ENCODE peak calls at places on chromosomes 4 and X, in ten cellular contexts. F is astrocyte of the spinal cord, I is fibroblast of lung, R is stomach, J is tibial nerve, U is mesothelial cell of epicardium, Y is endothelial cell, H is fibroblast of pulmonary artery, X is AG09319, V is coronary artery. W is an unnamed sample.

GRCh38 chr4:5019274-5019673 is at the start of gene CYTL1:
- DNase-seq in F (no peak), I (peak), R (no peak), J (no peak), U (no peak), Y (no peak), H (no peak), X (no peak), V (no peak), W (no peak)

GRCh38 chrX:79153348-79153747 is 8.9 kb downstream of the GPR174 start:
- DNase-seq in F (no peak), I (no peak), R (no peak), J (no peak), U (no peak), Y (no peak), H (no peak), X (no peak), V (no peak), W (no peak)

GRCh38 chr4:170978990-170979389 is 834.2 kb upstream of the GALNTL6 start:
- DNase-seq in F (no peak), I (no peak), R (no peak), J (no peak), U (no peak), Y (no peak), H (no peak), X (no peak), V (no peak), W (no peak)

GRCh38 chrX:150934453-150934852 is 36.0 kb upstream of the CD99L2 start:
- DNase-seq in F (peak), I (peak), R (no peak), J (no peak), U (no peak), Y (no peak), H (peak), X (no peak), V (no peak), W (no peak)

GRCh38 chr4:88144048-88144447 is 14.4 kb downstream of the ABCG2 start:
- DNase-seq in F (no peak), I (no peak), R (no peak), J (no peak), U (no peak), Y (no peak), H (no peak), X (no peak), V (no peak), W (no peak)

GRCh38 chr4:7863911-7864681 is 75.6 kb downstream of the AFAP1 start:
- DNase-seq in F (no peak), I (peak), R (no peak), J (no peak), U (no peak), Y (no peak), H (no peak), X (no peak), V (no peak), W (no peak)

GRCh38 chrX:131741103-131741581 is 197.3 kb downstream of the OR13H1 start:
- DNase-seq in F (peak), I (peak), R (peak), J (no peak), U (no peak), Y (no peak), H (no peak), X (no peak), V (peak), W (no peak)

GRCh38 chr4:26388671-26389070 is 67.9 kb downstream of the RBPJ start:
- DNase-seq in F (no peak), I (peak), R (no peak), J (no peak), U (no peak), Y (no peak), H (no peak), X (no peak), V (no peak), W (no peak)

GRCh38 chrX:78573630-78574029 is 85.5 kb downstream of the RTL3 start:
- DNase-seq in F (no peak), I (no peak), R (no peak), J (no peak), U (no peak), Y (no peak), H (no peak), X (no peak), V (no peak), W (no peak)

GRCh38 chrX:31036895-31037294 is 34.9 kb downstream of the FTHL17 start:
- DNase-seq in F (peak), I (peak), R (peak), J (peak), U (no peak), Y (peak), H (peak), X (peak), V (no peak), W (peak)

GRCh38 chr4:95847908-95848468 is 8.1 kb downstream of the PDHA2 start:
- DNase-seq in F (no peak), I (no peak), R (no peak), J (no peak), U (no peak), Y (no peak), H (no peak), X (no peak), V (no peak), W (no peak)

GRCh38 chr4:125398263-125398662 is 83.5 kb downstream of the FAT4 start:
- DNase-seq in F (no peak), I (no peak), R (no peak), J (no peak), U (no peak), Y (no peak), H (no peak), X (no peak), V (no peak), W (no peak)

GRCh38 chr4:53852343-53852742 is 212.1 kb downstream of the CHIC2 start:
- DNase-seq in F (peak), I (peak), R (no peak), J (no peak), U (no peak), Y (no peak), H (no peak), X (peak), V (no peak), W (no peak)

GRCh38 chrX:81206471-81206870 is 4.6 kb downstream of the SH3BGRL start:
- DNase-seq in F (no peak), I (no peak), R (no peak), J (no peak), U (no peak), Y (no peak), H (no peak), X (no peak), V (no peak), W (no peak)

GRCh38 chr4:153789741-153790651 is 1.1 kb upstream of the SFRP2 start:
- DNase-seq in F (no peak), I (no peak), R (no peak), J (no peak), U (no peak), Y (peak), H (no peak), X (no peak), V (no peak), W (no peak)

GRCh38 chr4:73944061-73944875 is 37.6 kb downstream of the PF4 start:
- DNase-seq in F (peak), I (peak), R (peak), J (no peak), U (no peak), Y (peak), H (peak), X (no peak), V (no peak), W (peak)

GRCh38 chr4:19346636-19347035 is 905.1 kb upstream of the SLIT2 start:
- DNase-seq in F (no peak), I (no peak), R (no peak), J (no peak), U (no peak), Y (no peak), H (no peak), X (no peak), V (no peak), W (no peak)

GRCh38 chr4:101696276-101697010 is 94.1 kb upstream of the BANK1 start:
- DNase-seq in F (no peak), I (no peak), R (no peak), J (no peak), U (no peak), Y (no peak), H (no peak), X (no peak), V (no peak), W (no peak)

GRCh38 chr4:84638092-84638491 is 55.2 kb downstream of the CDS1 start:
- DNase-seq in F (no peak), I (no peak), R (no peak), J (no peak), U (no peak), Y (no peak), H (no peak), X (no peak), V (no peak), W (no peak)

GRCh38 chrX:40054793-40055192 is 43.0 kb downstream of the BCOR start:
- DNase-seq in F (no peak), I (peak), R (no peak), J (no peak), U (no peak), Y (no peak), H (no peak), X (no peak), V (no peak), W (no peak)

GRCh38 chr4:40548256-40548655 is 81.4 kb downstream of the RBM47 start:
- DNase-seq in F (peak), I (peak), R (no peak), J (no peak), U (no peak), Y (no peak), H (peak), X (no peak), V (no peak), W (no peak)

GRCh38 chrX:115521717-115522116 is 39.3 kb upstream of the PLS3 start:
- DNase-seq in F (no peak), I (no peak), R (no peak), J (no peak), U (no peak), Y (no peak), H (peak), X (no peak), V (no peak), W (no peak)

GRCh38 chr4:133152801-133153526 is 3.9 kb downstream of the PCDH10 start:
- DNase-seq in F (peak), I (peak), R (no peak), J (no peak), U (no peak), Y (no peak), H (peak), X (no peak), V (peak), W (no peak)

GRCh38 chr4:26206981-26207380 is 113.8 kb upstream of the RBPJ start:
- DNase-seq in F (peak), I (peak), R (no peak), J (no peak), U (no peak), Y (no peak), H (no peak), X (no peak), V (no peak), W (no peak)

GRCh38 chr4:38663801-38664703 is at the start of gene KLF3:
- DNase-seq in F (peak), I (peak), R (peak), J (peak), U (peak), Y (peak), H (peak), X (peak), V (peak), W (peak)

GRCh38 chr4:83889802-83890201 is 353.9 kb downstream of the GPAT3 start:
- DNase-seq in F (peak), I (peak), R (no peak), J (no peak), U (no peak), Y (no peak), H (peak), X (no peak), V (no peak), W (no peak)

GRCh38 chr4:163048447-163048846 is 118.2 kb downstream of the NAF1 start:
- DNase-seq in F (peak), I (peak), R (peak), J (no peak), U (no peak), Y (peak), H (peak), X (no peak), V (no peak), W (peak)

GRCh38 chr4:72295966-72296557 is 264.3 kb downstream of the NPFFR2 start:
- DNase-seq in F (peak), I (peak), R (no peak), J (no peak), U (no peak), Y (no peak), H (peak), X (peak), V (no peak), W (no peak)

GRCh38 chrX:103530540-103530939 is 11.3 kb upstream of the RAB40A start:
- DNase-seq in F (no peak), I (peak), R (no peak), J (no peak), U (no peak), Y (no peak), H (no peak), X (no peak), V (no peak), W (no peak)

GRCh38 chr4:46649390-46649789 is 259.5 kb upstream of the GABRA2 start:
- DNase-seq in F (no peak), I (no peak), R (no peak), J (no peak), U (no peak), Y (no peak), H (peak), X (no peak), V (no peak), W (no peak)

GRCh38 chr4:7798215-7798995 is 141.3 kb downstream of the AFAP1 start:
- DNase-seq in F (no peak), I (peak), R (no peak), J (no peak), U (no peak), Y (no peak), H (no peak), X (no peak), V (no peak), W (no peak)

GRCh38 chrX:7191681-7192110 is 43.7 kb upstream of the PUDP start:
- DNase-seq in F (no peak), I (no peak), R (no peak), J (no peak), U (no peak), Y (peak), H (no peak), X (no peak), V (no peak), W (no peak)
- TF ChIP-seq CTCF in F (peak), I (peak), R (no peak), J (no peak), U (no peak), Y (no peak), H (no peak), X (peak), V (no peak), W (no peak)

GRCh38 chr4:184097815-184098214 is 119.9 kb downstream of the ENPP6 start:
- DNase-seq in F (no peak), I (no peak), R (no peak), J (no peak), U (no peak), Y (no peak), H (no peak), X (no peak), V (no peak), W (no peak)

GRCh38 chr4:184099541-184099966 is 118.1 kb downstream of the ENPP6 start:
- DNase-seq in F (no peak), I (no peak), R (no peak), J (no peak), U (no peak), Y (no peak), H (no peak), X (no peak), V (no peak), W (no peak)

GRCh38 chr4:184096561-184097239 is 121.0 kb downstream of the ENPP6 start:
- DNase-seq in F (no peak), I (peak), R (no peak), J (no peak), U (no peak), Y (no peak), H (no peak), X (no peak), V (no peak), W (no peak)

GRCh38 chr4:184099033-184099432 is 118.6 kb downstream of the ENPP6 start:
- DNase-seq in F (no peak), I (no peak), R (no peak), J (no peak), U (no peak), Y (no peak), H (no peak), X (no peak), V (no peak), W (no peak)

DNA sequence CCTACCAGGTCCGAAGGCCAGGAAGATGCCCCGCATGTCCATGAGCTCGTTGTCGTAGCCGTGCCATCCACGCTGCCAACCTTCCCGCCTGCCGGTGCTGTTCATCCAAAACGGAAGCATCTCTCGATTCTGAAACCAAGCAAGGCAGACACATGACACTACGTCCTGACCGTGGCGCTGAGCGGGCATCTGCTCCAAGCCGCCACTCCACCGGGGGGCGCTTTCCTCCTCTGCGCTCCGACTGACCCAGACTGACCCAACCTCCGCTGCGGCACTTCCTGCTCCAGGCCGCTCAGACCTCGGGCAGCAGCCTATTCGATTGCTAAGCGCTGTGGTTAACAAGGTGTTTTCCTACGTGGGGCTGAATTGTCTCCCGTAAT is 120.4 kb downstream of the ENPP6 start:
- DNase-seq in F (no peak), I (no peak), R (peak), J (peak), U (no peak), Y (peak), H (no peak), X (no peak), V (no peak), W (no peak)
- TF ChIP-seq CTCF in F (no peak), I (peak), R (no peak), J (peak), U (no peak), Y (peak), H (no peak), X (peak), V (no peak), W (no peak)

DNA sequence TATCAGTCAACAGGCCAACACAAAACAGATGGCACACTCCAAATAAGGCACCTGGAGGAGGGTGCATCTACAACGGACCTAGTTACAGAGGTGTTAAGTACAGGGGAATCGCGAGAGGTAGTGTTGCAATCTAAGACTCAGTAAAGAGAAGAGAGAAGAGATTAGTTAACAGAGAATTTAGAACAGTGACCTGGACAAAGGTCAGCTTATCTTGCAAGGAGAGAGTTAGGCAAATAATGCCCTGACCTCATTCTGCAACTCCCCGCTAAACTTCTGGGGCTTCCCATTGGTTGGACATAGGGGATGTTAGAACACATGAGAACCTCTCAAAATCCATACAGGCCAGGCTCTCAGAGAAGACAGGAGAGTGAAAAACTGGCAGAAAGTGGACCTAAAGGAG is 289.4 kb upstream of the GK2 start:
- DNase-seq in F (no peak), I (no peak), R (no peak), J (no peak), U (no peak), Y (no peak), H (no peak), X (no peak), V (no peak), W (no peak)
- TF ChIP-seq CTCF in F (no peak), I (no peak), R (no peak), J (no peak), U (no peak), Y (no peak), H (no peak), X (no peak), V (no peak), W (no peak)

DNA sequence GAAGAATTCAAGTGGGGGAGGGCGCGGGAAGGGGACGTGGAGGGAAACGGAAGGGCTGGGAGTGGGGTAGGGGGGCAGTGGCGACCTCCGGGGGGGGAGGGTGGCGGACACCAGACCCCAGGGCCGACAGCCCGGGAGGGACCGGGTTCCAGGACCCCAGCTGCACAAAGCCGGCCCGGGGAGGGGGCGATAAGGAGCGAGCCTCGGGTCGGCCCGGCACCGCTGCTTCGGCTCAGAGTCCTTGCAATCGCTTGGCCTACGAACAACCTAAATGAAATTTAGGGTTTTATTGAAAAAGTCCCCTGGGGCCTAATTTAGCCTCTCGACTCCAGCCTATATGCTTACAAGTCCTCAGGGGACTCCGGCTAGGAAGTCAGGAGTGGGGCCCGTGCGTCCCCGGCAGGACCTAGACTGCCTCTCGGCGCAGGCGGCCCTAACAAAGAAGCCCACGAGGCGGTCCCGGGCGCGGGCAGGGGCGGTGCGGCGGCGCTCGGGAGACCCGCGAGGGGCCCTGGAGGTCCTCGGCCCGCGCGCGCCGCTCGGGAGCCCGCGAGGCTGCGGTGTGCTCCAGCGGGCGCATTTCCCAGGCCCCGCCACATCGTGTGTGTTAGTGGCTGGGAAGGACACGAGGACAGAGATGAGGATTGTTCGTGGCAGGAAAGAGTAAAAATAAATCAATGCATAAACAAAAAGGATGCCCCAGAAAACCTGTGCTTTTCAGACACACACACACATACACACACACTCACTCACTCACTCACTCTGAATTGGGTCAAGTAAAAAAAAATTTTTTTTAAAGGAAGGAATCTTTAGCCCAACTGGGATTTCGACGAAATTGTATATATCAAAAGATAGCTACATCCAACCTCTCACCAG is 70.0 kb downstream of the MGST2 start:
- DNase-seq in F (peak), I (peak), R (no peak), J (no peak), U (peak), Y (peak), H (no peak), X (no peak), V (no peak), W (no peak)
- TF ChIP-seq CTCF in F (no peak), I (no peak), R (no peak), J (no peak), U (no peak), Y (no peak), H (no peak), X (no peak), V (no peak), W (no peak)